ENCODE peak calls at places on chromosomes 16 and 17, in eight cellular contexts. W is upper lobe of left lung, V is H1, B is transverse colon, I is GM12891, D is esophagus muscularis mucosa, S is HCT116, E is suprapubic skin. J is an unnamed sample.

GRCh38 chr17:79415909-79416308 is 194.9 kb downstream of the RBFOX3 start:
- DNase-seq in W (no peak), V (no peak), B (no peak), I (no peak), D (no peak), S (no peak), E (no peak), J (no peak)

GRCh38 chr16:56985288-56985961 is 3.9 kb upstream of the NLRC5 start:
- DNase-seq in W (peak), V (no peak), B (peak), I (no peak), D (no peak), S (peak), E (peak), J (peak)

GRCh38 chr16:78988361-78988992 is 612.1 kb downstream of the MAF start:
- DNase-seq in W (no peak), V (no peak), B (no peak), I (no peak), D (no peak), S (no peak), E (no peak), J (no peak)

GRCh38 chr16:9039208-9039607 is 52.2 kb upstream of the HAPSTR1 start:
- DNase-seq in W (no peak), V (no peak), B (no peak), I (no peak), D (no peak), S (no peak), E (no peak), J (no peak)

GRCh38 chr17:44518032-44518431 is 14.8 kb upstream of the GPATCH8 start:
- DNase-seq in W (no peak), V (no peak), B (no peak), I (no peak), D (no peak), S (no peak), E (no peak), J (no peak)

GRCh38 chr17:74454197-74455024 is 12.0 kb upstream of the CD300A start:
- DNase-seq in W (peak), V (peak), B (peak), I (no peak), D (peak), S (peak), E (peak), J (no peak)

GRCh38 chr16:31505483-31505882 is 2.7 kb downstream of the RUSF1 start:
- DNase-seq in W (no peak), V (no peak), B (no peak), I (no peak), D (no peak), S (no peak), E (no peak), J (no peak)

GRCh38 chr17:60149691-60150582 is at the start of gene CA4:
- DNase-seq in W (peak), V (peak), B (no peak), I (no peak), D (no peak), S (no peak), E (no peak), J (no peak)

GRCh38 chr17:74493381-74493833 is 27.0 kb downstream of the CD300A start:
- DNase-seq in W (peak), V (peak), B (peak), I (peak), D (no peak), S (peak), E (peak), J (peak)

GRCh38 chr17:77884019-77884418 is 74.5 kb upstream of the TNRC6C start:
- DNase-seq in W (no peak), V (no peak), B (no peak), I (no peak), D (no peak), S (no peak), E (no peak), J (no peak)

DNA sequence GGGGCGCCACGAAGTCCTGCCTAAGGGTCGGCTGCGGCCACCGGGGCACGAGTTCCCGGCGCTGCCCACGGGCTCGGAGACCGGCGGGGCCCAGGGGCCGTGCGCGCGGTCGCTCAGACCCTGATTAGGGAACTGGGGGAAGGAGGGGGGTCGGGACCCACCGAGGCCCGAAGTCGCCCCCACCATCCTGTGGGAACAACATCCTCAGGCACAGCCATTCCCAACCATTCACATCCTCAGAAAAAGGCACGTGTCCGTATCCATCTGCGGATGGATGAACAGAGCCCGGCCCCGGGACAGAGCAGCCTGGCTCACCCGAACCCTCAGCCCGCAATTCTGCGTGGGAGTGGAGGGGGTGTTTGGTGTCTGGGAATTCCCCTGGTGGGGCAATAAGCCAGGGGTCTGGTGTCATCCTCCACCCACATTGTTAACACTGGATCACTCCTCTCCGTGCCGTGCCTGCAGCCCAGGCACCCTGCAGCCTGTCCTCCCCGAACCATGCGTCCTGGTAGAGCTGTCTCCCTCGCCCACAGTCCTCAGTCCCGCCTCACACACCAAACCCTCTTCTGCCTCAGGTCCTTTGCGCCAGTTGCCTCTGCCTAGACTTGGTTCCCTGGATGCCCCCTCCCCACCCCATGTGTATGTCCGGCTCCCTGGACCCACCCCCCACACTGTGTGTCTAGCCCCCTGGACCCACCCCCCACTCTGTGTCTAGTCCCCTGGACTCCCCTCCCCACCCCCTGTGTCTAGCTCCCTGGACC is 789 bp upstream of the CCDC57 start:
- DNase-seq in W (no peak), V (peak), B (peak), I (no peak), D (no peak), S (no peak), E (peak), J (no peak)
- TF ChIP-seq POLR2AphosphoS5 in W (peak), V (no peak), B (no peak), I (no peak), D (no peak), S (peak), E (no peak), J (no peak)

GRCh38 chr16:27325736-27326135 is 12.0 kb downstream of the IL4R start:
- DNase-seq in W (no peak), V (no peak), B (no peak), I (no peak), D (no peak), S (no peak), E (no peak), J (no peak)

GRCh38 chr16:27323781-27324561 is 10.2 kb downstream of the IL4R start:
- DNase-seq in W (no peak), V (no peak), B (no peak), I (no peak), D (no peak), S (no peak), E (no peak), J (no peak)

GRCh38 chr16:27322858-27323780 is 9.3 kb downstream of the IL4R start:
- DNase-seq in W (no peak), V (no peak), B (peak), I (no peak), D (no peak), S (no peak), E (no peak), J (peak)

GRCh38 chr16:27326251-27326650 is 12.5 kb downstream of the IL4R start:
- DNase-seq in W (no peak), V (no peak), B (no peak), I (no peak), D (no peak), S (no peak), E (no peak), J (no peak)

GRCh38 chr16:27324851-27325301 is 11.1 kb downstream of the IL4R start:
- DNase-seq in W (no peak), V (peak), B (peak), I (no peak), D (no peak), S (no peak), E (no peak), J (no peak)
- TF ChIP-seq POLR2AphosphoS5 in W (no peak), V (no peak), B (no peak), I (no peak), D (peak), S (no peak), E (no peak), J (peak)

GRCh38 chr17:61598014-61598413 is 7.0 kb upstream of the NACA2 start:
- DNase-seq in W (no peak), V (no peak), B (no peak), I (no peak), D (no peak), S (no peak), E (no peak), J (no peak)
- TF ChIP-seq POLR2AphosphoS5 in W (no peak), V (no peak), B (no peak), I (no peak), D (no peak), S (no peak), E (no peak), J (no peak)

GRCh38 chr16:85514601-85515318 is 98.4 kb upstream of the GSE1 start:
- DNase-seq in W (peak), V (no peak), B (peak), I (no peak), D (no peak), S (peak), E (no peak), J (peak)
- TF ChIP-seq POLR2AphosphoS5 in W (peak), V (no peak), B (peak), I (no peak), D (peak), S (peak), E (peak), J (no peak)

DNA sequence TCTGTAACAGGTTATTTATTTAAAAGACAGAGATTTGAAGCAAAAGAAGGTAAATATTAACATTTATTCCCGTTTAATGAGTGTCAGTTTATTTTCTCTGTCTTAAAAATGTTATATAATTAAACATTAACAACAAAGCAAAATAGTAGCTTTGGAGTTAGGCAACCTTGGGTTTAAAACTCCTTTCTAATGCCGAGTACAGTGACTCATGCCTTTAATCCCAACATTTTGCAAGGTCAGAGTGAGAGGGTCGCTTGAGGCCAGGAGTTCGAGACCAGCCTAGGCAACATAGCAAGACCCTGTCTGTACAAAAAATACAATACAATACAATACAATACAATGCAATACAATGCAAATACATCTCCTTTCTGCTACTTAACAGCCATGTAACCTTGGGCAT is 128.7 kb downstream of the CHD9 start:
- DNase-seq in W (no peak), V (no peak), B (no peak), I (no peak), D (no peak), S (no peak), E (no peak), J (no peak)
- TF ChIP-seq POLR2AphosphoS5 in W (no peak), V (no peak), B (no peak), I (no peak), D (no peak), S (no peak), E (no peak), J (no peak)

DNA sequence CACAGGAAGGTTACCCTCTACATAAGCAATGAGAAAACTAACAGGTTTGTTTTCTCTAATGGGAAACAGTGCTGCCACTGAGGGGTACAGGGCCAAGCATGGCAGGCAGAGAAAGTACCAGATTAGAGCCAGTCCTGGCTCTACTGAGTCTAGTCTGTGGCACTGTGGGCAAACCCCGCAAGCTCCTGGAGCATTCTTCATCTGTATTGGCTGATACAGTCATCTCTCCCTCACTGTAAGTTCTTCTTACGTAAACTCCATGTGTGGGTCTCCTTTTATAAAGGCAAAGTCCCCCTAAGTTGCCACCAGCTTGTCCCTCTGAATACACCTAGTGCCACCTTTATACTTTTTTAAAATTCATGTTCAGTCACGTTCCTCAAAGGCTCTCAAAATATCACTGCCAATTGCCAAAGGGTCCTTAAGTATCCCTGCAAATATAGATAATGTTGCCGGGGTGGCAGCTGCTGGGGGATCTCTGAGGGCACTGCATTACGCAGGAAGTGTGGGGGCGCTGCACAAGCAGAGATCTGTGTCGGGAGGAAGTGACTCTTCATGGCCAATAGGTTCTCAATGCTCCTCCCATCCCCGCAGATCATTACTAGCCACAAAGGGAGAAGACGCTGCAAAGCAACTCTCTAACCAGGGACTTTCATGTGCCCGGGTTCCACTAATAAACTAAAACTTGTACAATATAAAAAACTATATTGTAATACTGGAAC is 18.8 kb downstream of the XPO6 start:
- DNase-seq in W (peak), V (no peak), B (peak), I (peak), D (no peak), S (no peak), E (no peak), J (peak)
- TF ChIP-seq POLR2AphosphoS5 in W (no peak), V (no peak), B (no peak), I (no peak), D (no peak), S (no peak), E (no peak), J (peak)

DNA sequence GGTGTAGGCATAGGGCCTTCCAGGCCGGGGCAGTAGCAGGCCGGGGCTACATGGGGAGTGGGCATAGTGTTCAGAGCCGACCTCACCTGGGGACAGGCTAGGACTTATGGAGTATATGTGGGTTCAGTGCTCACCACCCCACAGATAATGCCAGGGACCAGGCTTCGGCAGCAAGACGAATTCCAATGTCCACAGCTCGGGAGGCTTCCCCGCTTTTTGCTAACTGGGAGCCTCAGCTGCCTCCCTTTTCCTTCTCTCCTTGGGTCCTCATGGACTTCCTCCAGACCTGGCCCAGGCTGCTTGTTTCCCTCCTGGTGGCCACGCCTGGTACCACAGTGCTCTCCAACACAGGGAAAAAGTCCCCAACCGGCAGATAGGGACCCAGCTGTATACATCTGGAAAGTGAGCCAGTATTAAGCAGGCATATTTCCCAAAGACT is 20.1 kb upstream of the SLC46A1 start:
- DNase-seq in W (no peak), V (peak), B (peak), I (no peak), D (no peak), S (no peak), E (no peak), J (peak)
- TF ChIP-seq POLR2AphosphoS5 in W (no peak), V (no peak), B (no peak), I (no peak), D (no peak), S (no peak), E (no peak), J (no peak)

GRCh38 chr16:46789499-46790414 is 41.2 kb downstream of the C16orf87 start:
- DNase-seq in W (peak), V (peak), B (peak), I (peak), D (no peak), S (no peak), E (peak), J (peak)
- TF ChIP-seq POLR2AphosphoS5 in W (no peak), V (peak), B (peak), I (peak), D (peak), S (no peak), E (no peak), J (peak)

J was measured in stomach.